ENCODE peak calls at places on chromosomes 4 and X, in six cellular contexts. T, O, H, I, S and Z are unnamed samples.

GRCh38 chrX:41599507-41599906 is 89.3 kb upstream of the GPR34 start:
- DNase-seq in T (no peak), O (no peak), H (no peak), I (no peak), S (no peak), Z (no peak)

GRCh38 chr4:98150092-98150761 is 7.0 kb upstream of the STPG2 start:
- DNase-seq in T (no peak), O (no peak), H (no peak), I (no peak), S (peak; percentile 46), Z (no peak)

GRCh38 chrX:4320436-4320947 is 607.0 kb upstream of the PRKX start:
- DNase-seq in T (no peak), O (no peak), H (no peak), I (no peak), S (no peak), Z (no peak)

GRCh38 chr4:113885291-113885690 is 94.2 kb downstream of the ARSJ start:
- DNase-seq in T (no peak), O (no peak), H (no peak), I (no peak), S (no peak), Z (no peak)

GRCh38 chrX:23332888-23333821 is 1.5 kb upstream of the PTCHD1 start:
- DNase-seq in T (no peak), O (no peak), H (no peak), I (no peak), S (no peak), Z (no peak)

GRCh38 chrX:82134378-82134777 is 932.5 kb downstream of the SH3BGRL start:
- DNase-seq in T (no peak), O (no peak), H (no peak), I (no peak), S (no peak), Z (no peak)

GRCh38 chr4:8297691-8298485 is 28.3 kb downstream of the HTRA3 start:
- DNase-seq in T (no peak), O (no peak), H (no peak), I (peak; percentile 29), S (no peak), Z (no peak)

GRCh38 chr4:139515531-139515958 is 40.5 kb downstream of the SETD7 start:
- DNase-seq in T (no peak), O (no peak), H (peak; percentile 28), I (no peak), S (no peak), Z (no peak)

GRCh38 chrX:151694121-151694520 is 1.1 kb upstream of the PRRG3 start:
- DNase-seq in T (no peak), O (no peak), H (no peak), I (no peak), S (no peak), Z (no peak)

GRCh38 chrX:69163936-69164741 is 1.1 kb downstream of the PJA1 start:
- DNase-seq in T (peak; percentile 58), O (no peak), H (no peak), I (peak; percentile 50), S (no peak), Z (peak; percentile 41)

GRCh38 chr4:128061566-128062536 is 739 bp downstream of the LARP1B start:
- DNase-seq in T (peak; percentile 57), O (peak; percentile 13), H (peak; percentile 67), I (peak; percentile 59), S (peak; percentile 27), Z (peak; percentile 52)

GRCh38 chr4:34309356-34309900 is 1934.9 kb downstream of the ARAP2 start:
- DNase-seq in T (no peak), O (no peak), H (no peak), I (no peak), S (peak; percentile 37), Z (no peak)

GRCh38 chr4:7252051-7252450 is 59.7 kb downstream of the SORCS2 start:
- DNase-seq in T (no peak), O (no peak), H (no peak), I (no peak), S (no peak), Z (no peak)

GRCh38 chrX:110003167-110004156 is 548 bp downstream of the TMEM164 start:
- DNase-seq in T (peak; percentile 2), O (no peak), H (no peak), I (peak; percentile 45), S (peak; percentile 13), Z (peak; percentile 11)

GRCh38 chr4:142226014-142226413 is 589.6 kb downstream of the IL15 start:
- DNase-seq in T (no peak), O (no peak), H (no peak), I (no peak), S (no peak), Z (no peak)

GRCh38 chrX:114800719-114801118 is 216.7 kb downstream of the IL13RA2 start:
- DNase-seq in T (no peak), O (no peak), H (no peak), I (no peak), S (peak; percentile 48), Z (peak; percentile 30)

GRCh38 chr4:111268769-111269414 is 646.0 kb upstream of the PITX2 start:
- DNase-seq in T (no peak), O (no peak), H (no peak), I (no peak), S (peak; percentile 0), Z (peak; percentile 2)

DNA sequence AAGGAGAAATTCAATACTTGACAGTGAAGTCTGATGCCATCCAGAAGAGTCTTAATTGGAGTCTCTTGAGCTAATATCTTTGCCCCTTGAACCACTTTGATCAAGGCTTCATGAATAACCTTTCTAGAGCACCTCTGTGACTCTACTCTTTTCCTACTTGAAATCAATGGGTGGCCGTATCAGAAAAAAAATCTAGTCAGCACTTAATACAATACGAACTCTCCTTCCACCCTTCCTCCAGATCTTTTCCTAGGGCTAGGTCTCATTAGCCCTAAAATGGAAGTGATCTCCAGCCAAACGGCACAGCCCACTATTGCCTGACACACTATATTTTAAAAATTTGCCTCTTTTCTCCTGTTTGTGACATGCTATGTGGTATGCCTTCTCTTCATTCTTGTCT is 129.6 kb upstream of the TLL1 start:
- DNase-seq in T (no peak), O (no peak), H (no peak), I (no peak), S (no peak), Z (no peak)
- H3K4me1 ChIP-seq in T (no peaks in the 10 kb centered on the region), O (no peaks in the 10 kb centered on the region), H (no peaks in the 10 kb centered on the region), I (no peaks in the 10 kb centered on the region), S (no peaks in the 10 kb centered on the region), Z (peaks cover 38% of the 10 kb centered on the region)

GRCh38 chr4:118281611-118282442 is 71.0 kb downstream of the PRSS12 start:
- DNase-seq in T (no peak), O (no peak), H (no peak), I (peak; percentile 48), S (peak; percentile 53), Z (peak; percentile 59)

GRCh38 chr4:118279920-118280432 is 72.8 kb downstream of the PRSS12 start:
- DNase-seq in T (no peak), O (no peak), H (no peak), I (no peak), S (peak; percentile 23), Z (no peak)

GRCh38 chr4:118279328-118279727 is 73.5 kb downstream of the PRSS12 start:
- DNase-seq in T (peak; percentile 32), O (no peak), H (no peak), I (no peak), S (no peak), Z (no peak)

GRCh38 chr4:118278473-118279274 is 74.1 kb downstream of the PRSS12 start:
- DNase-seq in T (peak; percentile 96), O (peak; percentile 88), H (peak; percentile 97), I (peak; percentile 95), S (peak; percentile 93), Z (peak; percentile 96)

GRCh38 chr4:118280501-118281218 is 72.1 kb downstream of the PRSS12 start:
- DNase-seq in T (peak; percentile 39), O (no peak), H (peak; percentile 47), I (peak; percentile 26), S (peak; percentile 85), Z (peak; percentile 68)
- H3K4me3 ChIP-seq in T (peak overlapping the region; percentile 88), O (no peak overlapping the region), H (no peak overlapping the region), I (no peak overlapping the region), S (peak overlapping the region; percentile 83), Z (peak overlapping the region; percentile 83)

DNA sequence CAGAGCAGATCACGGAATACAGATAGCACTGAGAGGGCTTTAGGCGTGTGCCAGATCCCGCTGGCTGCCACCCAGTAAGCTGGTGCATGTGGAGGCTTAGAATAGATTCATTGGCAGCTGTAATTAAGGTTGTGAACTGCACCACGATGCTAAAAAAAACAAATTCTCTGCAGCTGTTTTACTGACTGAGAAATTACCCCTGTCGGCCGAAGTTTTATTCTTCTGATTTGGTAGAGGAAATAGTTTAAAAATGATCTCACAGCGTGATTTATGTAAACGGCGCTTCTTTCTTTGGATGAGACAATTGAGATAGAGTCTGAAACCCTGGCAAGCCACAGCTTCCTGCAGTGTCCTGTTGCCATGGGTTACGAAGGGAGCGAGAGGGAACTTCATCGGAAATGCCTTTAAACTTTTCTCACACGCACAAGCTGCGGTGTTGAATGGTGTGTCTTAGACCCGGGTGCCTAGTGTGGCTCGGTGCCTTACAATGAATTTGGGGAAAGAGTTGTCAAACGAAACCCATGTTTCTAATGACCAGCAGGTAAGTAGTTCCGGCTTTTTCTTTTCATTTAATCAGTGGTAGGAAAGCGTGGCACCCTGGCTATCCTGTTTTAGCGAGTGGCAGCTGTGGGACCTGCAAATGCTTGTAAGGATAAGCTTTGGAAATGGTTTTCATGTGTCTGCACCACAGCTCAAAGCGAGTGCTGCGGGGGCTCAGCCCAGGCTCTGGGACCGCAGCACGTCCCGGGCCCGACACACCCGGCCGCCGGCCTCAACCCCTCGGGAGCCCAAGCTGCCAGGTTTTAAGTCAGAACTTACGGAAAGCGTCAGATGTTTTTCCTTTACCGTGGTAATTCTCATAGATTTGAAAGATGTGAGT is 71.7 kb upstream of the HGFAC start:
- DNase-seq in T (peak; percentile 44), O (no peak), H (peak; percentile 49), I (no peak), S (peak; percentile 62), Z (peak; percentile 98)
- H3K27ac ChIP-seq in T (no peak overlapping the region), O (no peak overlapping the region), H (no peak overlapping the region), I (no peak overlapping the region), S (peak overlapping the region; percentile 58), Z (peak overlapping the region; percentile 71)

GRCh38 chr4:23884261-23884660 is 5.6 kb downstream of the PPARGC1A start:
- DNase-seq in T (no peak), O (no peak), H (no peak), I (no peak), S (no peak), Z (no peak)

GRCh38 chr4:23884731-23885130 is 5.1 kb downstream of the PPARGC1A start:
- DNase-seq in T (no peak), O (no peak), H (no peak), I (no peak), S (no peak), Z (no peak)

GRCh38 chr4:23887173-23887572 is 2.7 kb downstream of the PPARGC1A start:
- DNase-seq in T (no peak), O (no peak), H (no peak), I (no peak), S (no peak), Z (no peak)

GRCh38 chr4:23887989-23888388 is 1.9 kb downstream of the PPARGC1A start:
- DNase-seq in T (no peak), O (no peak), H (peak; percentile 32), I (no peak), S (no peak), Z (no peak)

DNA sequence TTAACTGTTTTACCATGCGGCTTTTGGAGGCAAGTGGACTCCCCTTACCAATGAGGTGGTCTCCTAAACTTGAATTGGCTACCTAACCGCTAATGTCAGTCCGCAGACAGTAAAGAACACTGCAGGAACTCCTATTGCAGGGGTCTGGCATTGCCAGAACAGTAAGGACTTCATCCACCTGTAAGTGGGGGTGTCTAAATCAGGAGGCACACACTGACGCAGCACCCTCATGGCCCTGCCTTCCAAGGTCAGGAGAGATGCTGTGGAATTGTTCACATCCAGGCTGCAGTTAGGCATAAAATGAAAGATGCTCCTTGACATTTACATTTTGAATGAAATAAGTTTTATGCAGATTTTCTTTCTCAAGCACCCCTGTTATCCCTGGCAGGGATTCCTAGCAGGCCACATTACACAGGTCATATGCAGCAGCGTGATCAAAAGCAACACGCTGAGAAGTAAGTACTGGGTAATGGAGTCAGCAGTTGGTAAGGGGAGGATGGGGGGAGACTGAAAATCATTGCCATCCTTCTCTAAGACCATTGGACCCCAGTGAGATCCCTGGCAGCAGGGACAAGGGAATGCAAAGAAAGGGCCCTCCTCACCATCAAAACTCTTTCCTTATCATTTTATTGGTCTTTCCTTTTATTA is 3.8 kb downstream of the PPARGC1A start:
- DNase-seq in T (no peak), O (no peak), H (no peak), I (no peak), S (no peak), Z (no peak)
- H3K4me1 ChIP-seq in T (no peaks in the 10 kb centered on the region), O (no peaks in the 10 kb centered on the region), H (peaks cover 28% of the 10 kb centered on the region), I (peaks cover 4% of the 10 kb centered on the region), S (peaks cover 1% of the 10 kb centered on the region), Z (no peaks in the 10 kb centered on the region)